ENCODE peak calls at places on chromosomes 13 and 19, in ten cellular contexts. F, P, A, B, L, N, V, Z, S and C are unnamed samples.

GRCh38 chr13:74927823-74928222 is 554.1 kb downstream of the TBC1D4 start:
- DNase-seq in N (no peak), V (no peak), A (no peak), B (no peak), L (no peak), S (no peak), Z (no peak), F (no peak), P (no peak), C (no peak)

GRCh38 chr19:38989066-38989605 is 13.6 kb upstream of the FBXO17 start:
- DNase-seq in V (peak; percentile 79), N (no peak), S (no peak), P (peak; percentile 38), F (peak; percentile 36), B (no peak), L (no peak), A (no peak), Z (peak; percentile 44), C (no peak)

GRCh38 chr13:29484236-29484635 is 111.3 kb downstream of the SLC7A1 start:
- DNase-seq in L (no peak), B (no peak), N (no peak), V (no peak), P (no peak), Z (no peak), S (no peak), F (peak; percentile 58), A (no peak), C (no peak)

GRCh38 chr19:480016-480855 is 16.1 kb upstream of the MADCAM1 start:
- DNase-seq in S (no peak), P (peak; percentile 53), V (peak; percentile 41), Z (peak; percentile 52), F (peak; percentile 41), N (peak; percentile 55), B (peak; percentile 84), A (no peak), L (no peak), C (peak; percentile 93)

GRCh38 chr13:94641432-94641941 is 39.8 kb downstream of the GPR180 start:
- DNase-seq in B (no peak), N (no peak), L (no peak), A (no peak), S (peak; percentile 47), F (peak; percentile 86), Z (peak; percentile 20), V (no peak), P (peak; percentile 85), C (no peak)

GRCh38 chr19:29724102-29724641 is 9.1 kb upstream of the C19orf12 start:
- DNase-seq in P (no peak), V (no peak), Z (no peak), L (no peak), S (no peak), N (no peak), F (peak; percentile 28), B (no peak), A (no peak), C (no peak)

GRCh38 chr19:48997972-48998371 is 4.3 kb downstream of the RUVBL2 start:
- DNase-seq in P (peak; percentile 49), V (peak; percentile 57), B (no peak), L (no peak), Z (peak; percentile 60), F (peak; percentile 33), A (peak; percentile 46), S (peak; percentile 64), N (peak; percentile 53), C (no peak)

GRCh38 chr19:11192957-11193939 is 4.1 kb downstream of the KANK2 start:
- DNase-seq in F (no peak), S (no peak), V (no peak), P (no peak), N (no peak), B (no peak), A (no peak), L (no peak), Z (no peak), C (no peak)

GRCh38 chr13:106118996-106119395 is 416.5 kb downstream of the EFNB2 start:
- DNase-seq in V (no peak), F (no peak), Z (no peak), A (no peak), L (no peak), N (no peak), S (no peak), P (no peak), B (no peak), C (no peak)

GRCh38 chr19:3748965-3749364 is 12.5 kb downstream of the APBA3 start:
- DNase-seq in N (no peak), Z (no peak), L (no peak), V (no peak), F (no peak), S (no peak), P (no peak), A (no peak), B (no peak), C (no peak)

GRCh38 chr19:10230904-10231623 is at the start of gene S1PR2:
- DNase-seq in F (peak; percentile 76), S (peak; percentile 80), V (peak; percentile 75), N (peak; percentile 89), A (peak; percentile 51), B (peak; percentile 86), P (peak; percentile 71), Z (peak; percentile 80), L (no peak), C (peak; percentile 94)

GRCh38 chr13:47188802-47189201 is 291.9 kb upstream of the HTR2A start:
- DNase-seq in V (peak; percentile 30), B (no peak), P (peak; percentile 91), F (no peak), L (no peak), A (no peak), N (no peak), S (no peak), Z (no peak), C (no peak)

GRCh38 chr19:7734220-7735203 is 2.6 kb upstream of the CLEC4G start:
- DNase-seq in A (no peak), B (no peak), N (no peak), L (no peak), Z (no peak), F (no peak), P (peak; percentile 30), V (no peak), S (no peak), C (no peak)

GRCh38 chr13:78317030-78317429 is 286.3 kb downstream of the POU4F1 start:
- DNase-seq in L (no peak), Z (no peak), N (no peak), V (no peak), F (no peak), S (peak; percentile 38), A (no peak), P (no peak), B (no peak), C (no peak)

GRCh38 chr13:110285991-110286923 is 20.7 kb downstream of the COL4A1 start:
- DNase-seq in B (no peak), S (no peak), L (no peak), N (no peak), V (no peak), F (no peak), P (no peak), Z (no peak), A (no peak), C (peak; percentile 80)

GRCh38 chr13:30730526-30730925 is 4.8 kb upstream of the ALOX5AP start:
- DNase-seq in Z (no peak), L (no peak), V (no peak), S (no peak), B (no peak), N (no peak), A (no peak), P (no peak), F (no peak), C (no peak)

GRCh38 chr13:112447761-112448603 is 71.8 kb downstream of the SPACA7 start:
- DNase-seq in B (no peak), P (no peak), A (peak; percentile 3), Z (no peak), L (no peak), F (peak; percentile 60), S (no peak), N (no peak), V (no peak), C (peak; percentile 84)

GRCh38 chr19:8240274-8241229 is 31.4 kb downstream of the CERS4 start:
- DNase-seq in L (no peak), A (peak; percentile 19), B (peak; percentile 85), F (no peak), V (peak; percentile 74), Z (peak; percentile 21), N (peak; percentile 59), S (peak; percentile 54), P (peak; percentile 81), C (peak; percentile 90)

GRCh38 chr13:111115841-111116500 is 861 bp downstream of the ARHGEF7 start:
- DNase-seq in V (no peak), N (no peak), P (peak; percentile 89), S (no peak), Z (peak; percentile 98), L (no peak), F (no peak), A (no peak), B (peak; percentile 57), C (peak; percentile 96)

GRCh38 chr13:75418997-75419396 is 63.0 kb downstream of the TBC1D4 start:
- DNase-seq in B (no peak), F (no peak), A (no peak), P (peak; percentile 51), Z (no peak), N (no peak), L (no peak), V (no peak), S (no peak), C (no peak)

GRCh38 chr19:34269968-34270621 is 15.7 kb downstream of the GARRE1 start:
- DNase-seq in A (peak; percentile 52), L (no peak), B (peak; percentile 57), V (peak; percentile 61), P (peak; percentile 51), Z (peak; percentile 88), N (no peak), F (no peak), S (peak; percentile 27), C (no peak)

GRCh38 chr19:401836-402535 is 7.0 kb downstream of the C2CD4C start:
- DNase-seq in N (peak; percentile 8), Z (no peak), A (no peak), B (peak; percentile 6), P (no peak), L (no peak), V (no peak), F (no peak), S (no peak), C (no peak)

GRCh38 chr13:19664481-19665230 is 31.2 kb downstream of the MPHOSPH8 start:
- DNase-seq in S (no peak), B (no peak), N (no peak), V (no peak), A (no peak), F (no peak), Z (no peak), L (no peak), P (no peak), C (no peak)

GRCh38 chr19:54415208-54415900 is at the start of gene TTYH1:
- DNase-seq in A (no peak), P (no peak), S (no peak), L (no peak), Z (no peak), V (no peak), B (no peak), F (no peak), N (peak; percentile 56), C (no peak)

GRCh38 chr19:15249912-15250634 is 17.8 kb upstream of the EPHX3 start:
- DNase-seq in P (peak; percentile 94), V (peak; percentile 67), L (no peak), S (no peak), B (peak; percentile 75), A (no peak), N (no peak), Z (peak; percentile 97), F (no peak), C (peak; percentile 89)

GRCh38 chr13:26342898-26343297 is 89.0 kb downstream of the CDK8 start:
- DNase-seq in N (no peak), L (no peak), Z (no peak), B (no peak), S (no peak), A (no peak), F (no peak), V (no peak), P (no peak), C (no peak)